ENCODE peak calls at places on chromosomes 13 and 19, in ten cellular contexts. P is psoas muscle, H is Caco-2, W is right lobe of liver, R is upper lobe of left lung, Y is HAP-1, G is GM23248, K is endodermal cell, M is cardiac muscle cell, A is PC-3. N is an unnamed sample. For H3K4me1, the result is how much of the 10 kb centered on the place peaks cover.

GRCh38 chr19:41325947-41326706 is 16.2 kb downstream of the CCDC97 start:
- DNase-seq in P (no peak), H (no peak), W (peak), R (no peak), Y (no peak), G (peak), K (peak), M (peak), A (peak), N (no peak)

GRCh38 chr19:45558399-45558878 is 26.2 kb downstream of the OPA3 start:
- DNase-seq in P (no peak), H (peak), W (no peak), R (peak), Y (peak), G (peak), K (peak), M (peak), A (peak), N (peak)

GRCh38 chr19:55549500-55550320 is 4.4 kb upstream of the SBK3 start:
- DNase-seq in P (peak), H (peak), W (no peak), R (no peak), Y (no peak), G (peak), K (peak), M (no peak), A (peak), N (peak)

GRCh38 chr19:45764947-45765346 is 4.1 kb downstream of the SIX5 start:
- DNase-seq in P (no peak), H (no peak), W (no peak), R (no peak), Y (no peak), G (no peak), K (no peak), M (peak), A (no peak), N (no peak)

GRCh38 chr13:78137404-78138142 is 218.9 kb upstream of the EDNRB start:
- DNase-seq in P (no peak), H (peak), W (no peak), R (no peak), Y (peak), G (peak), K (peak), M (peak), A (peak), N (peak)

GRCh38 chr13:102596147-102597028 is at the start of gene TPP2:
- DNase-seq in P (peak), H (peak), W (peak), R (peak), Y (peak), G (peak), K (peak), M (peak), A (peak), N (peak)

GRCh38 chr13:40792284-40793051 is 3.1 kb downstream of the SLC25A15 start:
- DNase-seq in P (no peak), H (no peak), W (no peak), R (no peak), Y (no peak), G (no peak), K (no peak), M (no peak), A (no peak), N (no peak)

GRCh38 chr19:51111606-51112005 is 3.4 kb upstream of the CTU1 start:
- DNase-seq in P (no peak), H (no peak), W (no peak), R (no peak), Y (no peak), G (peak), K (peak), M (no peak), A (peak), N (no peak)

GRCh38 chr19:37905936-37906867 is at the start of gene WDR87:
- DNase-seq in P (peak), H (peak), W (peak), R (peak), Y (peak), G (peak), K (peak), M (no peak), A (peak), N (peak)

GRCh38 chr13:48412881-48413351 is at the start of gene LPAR6:
- DNase-seq in P (no peak), H (no peak), W (no peak), R (no peak), Y (peak), G (peak), K (peak), M (no peak), A (peak), N (peak)

GRCh38 chr13:103471896-103472295 is 405.7 kb upstream of the SLC10A2 start:
- DNase-seq in P (no peak), H (no peak), W (no peak), R (no peak), Y (no peak), G (no peak), K (peak), M (no peak), A (no peak), N (no peak)

GRCh38 chr19:6662692-6663091 is 7.3 kb downstream of the TNFSF14 start:
- DNase-seq in P (no peak), H (no peak), W (no peak), R (no peak), Y (no peak), G (no peak), K (no peak), M (no peak), A (no peak), N (no peak)

GRCh38 chr13:51825165-51825592 is 19.8 kb downstream of the TMEM272 start:
- DNase-seq in P (no peak), H (no peak), W (no peak), R (no peak), Y (no peak), G (peak), K (no peak), M (no peak), A (no peak), N (no peak)

GRCh38 chr19:41223431-41224234 is 4.6 kb downstream of the AXL start:
- DNase-seq in P (peak), H (no peak), W (no peak), R (no peak), Y (no peak), G (peak), K (peak), M (peak), A (peak), N (no peak)

GRCh38 chr19:6833166-6833790 is 54.1 kb upstream of the ADGRE1 start:
- DNase-seq in P (no peak), H (no peak), W (peak), R (no peak), Y (no peak), G (no peak), K (no peak), M (no peak), A (no peak), N (no peak)

GRCh38 chr13:112066624-112067004 is 335 bp upstream of the SOX1 start:
- DNase-seq in P (peak), H (peak), W (no peak), R (no peak), Y (peak), G (peak), K (peak), M (peak), A (no peak), N (peak)

GRCh38 chr19:6740589-6741348 is 1.3 kb downstream of the TRIP10 start:
- DNase-seq in P (peak), H (peak), W (no peak), R (peak), Y (peak), G (peak), K (peak), M (peak), A (peak), N (peak)

GRCh38 chr19:45670670-45671453 is 2.8 kb downstream of the GIPR start:
- DNase-seq in P (peak), H (peak), W (peak), R (peak), Y (peak), G (peak), K (peak), M (peak), A (peak), N (peak)

GRCh38 chr19:54017266-54017665 is 25.8 kb downstream of the CACNG6 start:
- DNase-seq in P (no peak), H (no peak), W (no peak), R (no peak), Y (no peak), G (peak), K (no peak), M (no peak), A (peak), N (peak)

GRCh38 chr19:5143471-5144411 is 174.8 kb downstream of the KDM4B start:
- DNase-seq in P (peak), H (no peak), W (no peak), R (no peak), Y (no peak), G (no peak), K (no peak), M (no peak), A (no peak), N (no peak)

GRCh38 chr19:40472516-40472915 is 5.7 kb downstream of the SPTBN4 start:
- DNase-seq in P (no peak), H (no peak), W (no peak), R (no peak), Y (no peak), G (no peak), K (no peak), M (no peak), A (no peak), N (no peak)

GRCh38 chr19:18466354-18466753 is 28.4 kb upstream of the ISYNA1 start:
- DNase-seq in P (no peak), H (no peak), W (no peak), R (no peak), Y (no peak), G (no peak), K (no peak), M (no peak), A (no peak), N (no peak)
- H3K4me1 ChIP-seq in P (half or more), H (under half), W (under half), R (under half), Y (under half), G (under half), K (under half), M (under half), A (under half), N (under half)

DNA sequence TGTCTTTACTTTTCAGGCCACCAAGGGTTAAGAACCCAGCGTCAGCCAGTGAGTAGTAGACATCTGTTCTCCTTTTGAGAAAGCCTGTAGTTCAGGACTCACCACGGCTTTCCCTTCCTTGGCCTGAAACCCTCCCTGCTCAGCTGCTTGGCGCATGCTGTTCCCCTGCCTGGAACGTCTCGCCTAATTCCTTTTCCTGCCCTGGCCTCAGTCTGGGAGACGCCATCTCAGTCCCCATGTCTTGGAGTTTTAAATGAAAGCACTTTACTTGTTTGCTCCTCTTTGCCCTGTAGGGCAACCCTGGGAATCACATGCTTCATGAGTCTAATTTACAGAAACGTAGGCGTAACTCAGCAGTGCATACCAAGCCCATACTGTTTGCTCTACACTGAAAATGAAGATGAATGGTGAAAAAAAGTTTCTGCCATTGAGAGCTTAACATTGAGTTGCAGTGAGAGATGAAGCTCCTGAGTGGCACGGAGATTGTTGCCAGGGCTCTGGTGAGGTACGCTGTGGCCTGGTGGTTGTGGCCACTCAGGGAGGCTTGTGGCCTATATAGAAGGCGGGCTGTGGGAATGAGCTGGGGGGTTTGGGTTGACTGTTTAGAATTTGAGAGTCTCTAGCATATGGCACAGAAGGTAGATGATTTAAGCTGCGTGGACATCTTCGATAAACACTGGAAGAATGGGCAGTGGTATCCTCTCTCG is 52.8 kb downstream of the GATAD2A start:
- DNase-seq in P (no peak), H (no peak), W (no peak), R (no peak), Y (no peak), G (no peak), K (no peak), M (no peak), A (no peak), N (no peak)
- H3K4me1 ChIP-seq in P (half or more), H (under half), W (under half), R (half or more), Y (under half), G (half or more), K (under half), M (under half), A (under half), N (under half)

GRCh38 chr13:22325761-22326160 is 654.9 kb downstream of the FGF9 start:
- DNase-seq in P (no peak), H (no peak), W (no peak), R (no peak), Y (no peak), G (no peak), K (peak), M (no peak), A (no peak), N (no peak)
- H3K4me1 ChIP-seq in P (under half), H (under half), W (under half), R (under half), Y (under half), G (under half), K (under half), M (under half), A (under half), N (under half)

GRCh38 chr19:30391554-30392551 is 19.7 kb downstream of the ZNF536 start:
- DNase-seq in P (no peak), H (no peak), W (no peak), R (no peak), Y (peak), G (no peak), K (peak), M (no peak), A (no peak), N (no peak)
- H3K4me1 ChIP-seq in P (under half), H (under half), W (under half), R (under half), Y (under half), G (under half), K (under half), M (under half), A (under half), N (under half)

GRCh38 chr19:936175-936546 is 10.3 kb downstream of the ARID3A start:
- DNase-seq in P (no peak), H (no peak), W (no peak), R (no peak), Y (no peak), G (no peak), K (no peak), M (no peak), A (no peak), N (no peak)
- H3K4me1 ChIP-seq in P (under half), H (under half), W (under half), R (half or more), Y (under half), G (under half), K (under half), M (under half), A (under half), N (under half)

DNA sequence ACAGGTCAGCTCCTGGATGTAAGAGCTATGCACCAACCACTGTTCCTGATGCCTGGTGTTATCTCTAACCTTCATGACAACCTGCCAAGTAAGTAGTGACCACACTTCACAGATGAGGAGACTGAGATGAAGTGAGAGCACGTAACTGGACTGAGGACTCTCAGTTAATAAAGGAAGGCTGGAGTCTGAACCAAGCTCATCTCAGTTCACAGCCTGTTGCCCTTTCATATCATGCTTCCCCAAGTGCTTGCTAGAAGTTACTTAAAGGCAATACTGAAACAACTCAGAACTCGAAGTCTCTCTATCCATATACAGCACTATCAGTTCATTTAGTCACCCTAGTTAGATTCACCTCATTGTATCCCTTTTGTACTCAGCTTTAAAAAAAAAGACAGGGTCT is 119.7 kb downstream of the ABCC4 start:
- DNase-seq in P (no peak), H (no peak), W (no peak), R (no peak), Y (no peak), G (no peak), K (no peak), M (no peak), A (no peak), N (no peak)
- H3K4me1 ChIP-seq in P (under half), H (under half), W (under half), R (under half), Y (under half), G (under half), K (under half), M (under half), A (under half), N (under half)

DNA sequence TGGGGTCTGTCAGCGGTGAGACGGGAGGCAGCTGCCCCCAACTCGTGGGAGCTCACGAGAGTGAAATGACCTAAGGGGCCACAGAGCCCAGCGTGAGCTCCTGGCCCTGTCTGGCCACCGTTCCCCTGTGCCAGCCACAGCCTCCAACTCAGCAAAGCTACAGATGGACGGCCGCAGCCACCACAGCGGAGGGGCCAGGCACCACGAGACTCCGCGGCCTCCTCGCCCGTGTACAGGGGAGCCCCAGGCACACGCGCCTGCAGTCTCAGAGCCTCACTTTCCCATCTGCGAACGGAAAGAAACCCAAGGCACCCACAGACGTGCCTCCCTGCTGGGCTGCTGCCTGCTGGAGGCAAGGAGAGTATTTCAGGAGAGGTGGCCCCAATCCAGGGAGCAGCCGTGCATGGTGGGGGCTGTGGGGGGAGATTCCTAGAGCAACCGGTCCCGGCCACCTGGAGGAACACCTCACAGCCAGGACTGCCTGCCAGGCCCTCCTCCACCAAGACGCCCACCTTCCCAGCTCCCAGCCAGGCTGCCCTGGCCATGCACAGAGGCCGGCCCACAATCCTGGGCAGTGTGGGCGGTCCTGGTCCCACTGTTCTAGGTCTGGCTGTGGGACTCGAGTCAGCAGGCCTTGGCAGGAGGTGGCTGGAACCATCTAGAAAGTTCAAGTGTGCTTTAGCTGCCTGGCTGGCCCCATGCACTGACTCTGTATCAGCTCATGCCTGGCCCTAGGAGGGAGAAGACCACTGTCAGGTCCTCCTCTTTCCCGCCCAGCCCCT is 1.9 kb downstream of the MKNK2 start:
- DNase-seq in P (peak), H (no peak), W (peak), R (no peak), Y (no peak), G (peak), K (no peak), M (no peak), A (no peak), N (no peak)
- H3K4me1 ChIP-seq in P (half or more), H (under half), W (half or more), R (half or more), Y (under half), G (under half), K (under half), M (under half), A (under half), N (under half)

N was measured in small intestine.